ENCODE peak calls at places on chromosomes 4 and X, in ten cellular contexts. One of them, this sample, is unnamed.

GRCh38 chr4:124409044-124409443 is 303.5 kb downstream of the ANKRD50 start:
- DNase-seq in AG08396: peak
- DNase-seq in activated B cell treated with CpG ODN at 0.5 μM for 24 hours: no peak
- DNase-seq in brain microvascular endothelial cell: peak
- DNase-seq in OCI-LY7: no peak
- DNase-seq in lung microvascular endothelial cell: no peak
- DNase-seq in nucleus accumbens: no peak
- DNase-seq in stimulated activated CD4-positive, alpha-beta T cell treated with anti-CD3 and anti-CD28 coated beads, Interleukin-12 subunit alpha, Interleukin-12 subunit beta, amount 100 ng/mL, for 4 hours: no peak
- DNase-seq in NCI-H1092: no peak
- DNase-seq in GM23248: peak
- DNase-seq in this sample: peak

GRCh38 chr4:82123934-82124333 is 249.9 kb downstream of the HNRNPD start:
- DNase-seq in AG08396: no peak
- DNase-seq in activated B cell treated with CpG ODN at 0.5 μM for 24 hours: no peak
- DNase-seq in brain microvascular endothelial cell: no peak
- DNase-seq in OCI-LY7: peak
- DNase-seq in lung microvascular endothelial cell: no peak
- DNase-seq in nucleus accumbens: no peak
- DNase-seq in stimulated activated CD4-positive, alpha-beta T cell treated with anti-CD3 and anti-CD28 coated beads, Interleukin-12 subunit alpha, Interleukin-12 subunit beta, amount 100 ng/mL, for 4 hours: no peak
- DNase-seq in NCI-H1092: no peak
- DNase-seq in GM23248: no peak
- DNase-seq in this sample: peak

GRCh38 chrX:120514236-120514635 is 45.1 kb upstream of the LAMP2 start:
- DNase-seq in AG08396: peak
- DNase-seq in activated B cell treated with CpG ODN at 0.5 μM for 24 hours: no peak
- DNase-seq in brain microvascular endothelial cell: no peak
- DNase-seq in OCI-LY7: peak
- DNase-seq in lung microvascular endothelial cell: peak
- DNase-seq in nucleus accumbens: no peak
- DNase-seq in stimulated activated CD4-positive, alpha-beta T cell treated with anti-CD3 and anti-CD28 coated beads, Interleukin-12 subunit alpha, Interleukin-12 subunit beta, amount 100 ng/mL, for 4 hours: no peak
- DNase-seq in NCI-H1092: peak
- DNase-seq in GM23248: peak
- DNase-seq in this sample: peak

GRCh38 chr4:140071806-140072205 is 82.2 kb downstream of the MAML3 start:
- DNase-seq in AG08396: peak
- DNase-seq in activated B cell treated with CpG ODN at 0.5 μM for 24 hours: no peak
- DNase-seq in brain microvascular endothelial cell: peak
- DNase-seq in OCI-LY7: no peak
- DNase-seq in lung microvascular endothelial cell: no peak
- DNase-seq in nucleus accumbens: no peak
- DNase-seq in stimulated activated CD4-positive, alpha-beta T cell treated with anti-CD3 and anti-CD28 coated beads, Interleukin-12 subunit alpha, Interleukin-12 subunit beta, amount 100 ng/mL, for 4 hours: peak
- DNase-seq in NCI-H1092: no peak
- DNase-seq in GM23248: peak
- DNase-seq in this sample: no peak

GRCh38 chr4:25723409-25723808 is 67.8 kb downstream of the SLC34A2 start:
- DNase-seq in AG08396: no peak
- DNase-seq in activated B cell treated with CpG ODN at 0.5 μM for 24 hours: no peak
- DNase-seq in brain microvascular endothelial cell: no peak
- DNase-seq in OCI-LY7: no peak
- DNase-seq in lung microvascular endothelial cell: no peak
- DNase-seq in nucleus accumbens: no peak
- DNase-seq in stimulated activated CD4-positive, alpha-beta T cell treated with anti-CD3 and anti-CD28 coated beads, Interleukin-12 subunit alpha, Interleukin-12 subunit beta, amount 100 ng/mL, for 4 hours: no peak
- DNase-seq in NCI-H1092: no peak
- DNase-seq in GM23248: no peak
- DNase-seq in this sample: no peak

GRCh38 chr4:115851918-115852766 is 738.7 kb upstream of the NDST4 start:
- DNase-seq in AG08396: peak
- DNase-seq in activated B cell treated with CpG ODN at 0.5 μM for 24 hours: no peak
- DNase-seq in brain microvascular endothelial cell: peak
- DNase-seq in OCI-LY7: peak
- DNase-seq in lung microvascular endothelial cell: no peak
- DNase-seq in nucleus accumbens: peak
- DNase-seq in stimulated activated CD4-positive, alpha-beta T cell treated with anti-CD3 and anti-CD28 coated beads, Interleukin-12 subunit alpha, Interleukin-12 subunit beta, amount 100 ng/mL, for 4 hours: no peak
- DNase-seq in NCI-H1092: peak
- DNase-seq in GM23248: peak
- DNase-seq in this sample: peak

GRCh38 chr4:119690871-119691270 is 62.3 kb upstream of the PDE5A start:
- DNase-seq in AG08396: no peak
- DNase-seq in activated B cell treated with CpG ODN at 0.5 μM for 24 hours: no peak
- DNase-seq in brain microvascular endothelial cell: no peak
- DNase-seq in OCI-LY7: peak
- DNase-seq in lung microvascular endothelial cell: peak
- DNase-seq in nucleus accumbens: no peak
- DNase-seq in stimulated activated CD4-positive, alpha-beta T cell treated with anti-CD3 and anti-CD28 coated beads, Interleukin-12 subunit alpha, Interleukin-12 subunit beta, amount 100 ng/mL, for 4 hours: no peak
- DNase-seq in NCI-H1092: no peak
- DNase-seq in GM23248: no peak
- DNase-seq in this sample: no peak

GRCh38 chrX:101337776-101338271 is 10.7 kb downstream of the TIMM8A start:
- DNase-seq in AG08396: no peak
- DNase-seq in activated B cell treated with CpG ODN at 0.5 μM for 24 hours: no peak
- DNase-seq in brain microvascular endothelial cell: no peak
- DNase-seq in OCI-LY7: no peak
- DNase-seq in lung microvascular endothelial cell: no peak
- DNase-seq in nucleus accumbens: no peak
- DNase-seq in stimulated activated CD4-positive, alpha-beta T cell treated with anti-CD3 and anti-CD28 coated beads, Interleukin-12 subunit alpha, Interleukin-12 subunit beta, amount 100 ng/mL, for 4 hours: no peak
- DNase-seq in NCI-H1092: no peak
- DNase-seq in GM23248: no peak
- DNase-seq in this sample: no peak

GRCh38 chr4:150911326-150911725 is 103.8 kb downstream of the LRBA start:
- DNase-seq in AG08396: no peak
- DNase-seq in activated B cell treated with CpG ODN at 0.5 μM for 24 hours: no peak
- DNase-seq in brain microvascular endothelial cell: no peak
- DNase-seq in OCI-LY7: no peak
- DNase-seq in lung microvascular endothelial cell: no peak
- DNase-seq in nucleus accumbens: no peak
- DNase-seq in stimulated activated CD4-positive, alpha-beta T cell treated with anti-CD3 and anti-CD28 coated beads, Interleukin-12 subunit alpha, Interleukin-12 subunit beta, amount 100 ng/mL, for 4 hours: no peak
- DNase-seq in NCI-H1092: no peak
- DNase-seq in GM23248: no peak
- DNase-seq in this sample: no peak

GRCh38 chr4:29970626-29971025 is 749.5 kb upstream of the PCDH7 start:
- DNase-seq in AG08396: no peak
- DNase-seq in activated B cell treated with CpG ODN at 0.5 μM for 24 hours: no peak
- DNase-seq in brain microvascular endothelial cell: no peak
- DNase-seq in OCI-LY7: no peak
- DNase-seq in lung microvascular endothelial cell: no peak
- DNase-seq in nucleus accumbens: no peak
- DNase-seq in stimulated activated CD4-positive, alpha-beta T cell treated with anti-CD3 and anti-CD28 coated beads, Interleukin-12 subunit alpha, Interleukin-12 subunit beta, amount 100 ng/mL, for 4 hours: no peak
- DNase-seq in NCI-H1092: no peak
- DNase-seq in GM23248: no peak
- DNase-seq in this sample: peak

GRCh38 chrX:9315086-9315485 is 149.8 kb upstream of the TBL1X start:
- DNase-seq in AG08396: no peak
- DNase-seq in activated B cell treated with CpG ODN at 0.5 μM for 24 hours: no peak
- DNase-seq in brain microvascular endothelial cell: no peak
- DNase-seq in OCI-LY7: no peak
- DNase-seq in lung microvascular endothelial cell: no peak
- DNase-seq in nucleus accumbens: no peak
- DNase-seq in stimulated activated CD4-positive, alpha-beta T cell treated with anti-CD3 and anti-CD28 coated beads, Interleukin-12 subunit alpha, Interleukin-12 subunit beta, amount 100 ng/mL, for 4 hours: no peak
- DNase-seq in NCI-H1092: no peak
- DNase-seq in GM23248: no peak
- DNase-seq in this sample: no peak

GRCh38 chrX:15866141-15866540 is 11.5 kb upstream of the AP1S2 start:
- DNase-seq in AG08396: no peak
- DNase-seq in activated B cell treated with CpG ODN at 0.5 μM for 24 hours: no peak
- DNase-seq in brain microvascular endothelial cell: no peak
- DNase-seq in OCI-LY7: no peak
- DNase-seq in lung microvascular endothelial cell: no peak
- DNase-seq in nucleus accumbens: no peak
- DNase-seq in stimulated activated CD4-positive, alpha-beta T cell treated with anti-CD3 and anti-CD28 coated beads, Interleukin-12 subunit alpha, Interleukin-12 subunit beta, amount 100 ng/mL, for 4 hours: no peak
- DNase-seq in NCI-H1092: no peak
- DNase-seq in GM23248: no peak
- DNase-seq in this sample: no peak

GRCh38 chrX:22126311-22126710 is 94.2 kb downstream of the PHEX start:
- DNase-seq in AG08396: no peak
- DNase-seq in activated B cell treated with CpG ODN at 0.5 μM for 24 hours: no peak
- DNase-seq in brain microvascular endothelial cell: no peak
- DNase-seq in OCI-LY7: no peak
- DNase-seq in lung microvascular endothelial cell: no peak
- DNase-seq in nucleus accumbens: no peak
- DNase-seq in stimulated activated CD4-positive, alpha-beta T cell treated with anti-CD3 and anti-CD28 coated beads, Interleukin-12 subunit alpha, Interleukin-12 subunit beta, amount 100 ng/mL, for 4 hours: no peak
- DNase-seq in NCI-H1092: no peak
- DNase-seq in GM23248: peak
- DNase-seq in this sample: peak

GRCh38 chrX:111460612-111461011 is 48.6 kb upstream of the DCX start:
- DNase-seq in AG08396: no peak
- DNase-seq in activated B cell treated with CpG ODN at 0.5 μM for 24 hours: no peak
- DNase-seq in brain microvascular endothelial cell: no peak
- DNase-seq in OCI-LY7: no peak
- DNase-seq in lung microvascular endothelial cell: no peak
- DNase-seq in nucleus accumbens: no peak
- DNase-seq in stimulated activated CD4-positive, alpha-beta T cell treated with anti-CD3 and anti-CD28 coated beads, Interleukin-12 subunit alpha, Interleukin-12 subunit beta, amount 100 ng/mL, for 4 hours: no peak
- DNase-seq in NCI-H1092: no peak
- DNase-seq in GM23248: peak
- DNase-seq in this sample: no peak

GRCh38 chr4:5995901-5996623 is 22.2 kb downstream of the C4orf50 start:
- DNase-seq in AG08396: no peak
- DNase-seq in activated B cell treated with CpG ODN at 0.5 μM for 24 hours: no peak
- DNase-seq in brain microvascular endothelial cell: no peak
- DNase-seq in OCI-LY7: no peak
- DNase-seq in lung microvascular endothelial cell: no peak
- DNase-seq in nucleus accumbens: no peak
- DNase-seq in stimulated activated CD4-positive, alpha-beta T cell treated with anti-CD3 and anti-CD28 coated beads, Interleukin-12 subunit alpha, Interleukin-12 subunit beta, amount 100 ng/mL, for 4 hours: no peak
- DNase-seq in NCI-H1092: no peak
- DNase-seq in GM23248: no peak
- DNase-seq in this sample: no peak

GRCh38 chr4:124631760-124632159 is 80.8 kb downstream of the ANKRD50 start:
- DNase-seq in AG08396: peak
- DNase-seq in activated B cell treated with CpG ODN at 0.5 μM for 24 hours: no peak
- DNase-seq in brain microvascular endothelial cell: peak
- DNase-seq in OCI-LY7: no peak
- DNase-seq in lung microvascular endothelial cell: peak
- DNase-seq in nucleus accumbens: no peak
- DNase-seq in stimulated activated CD4-positive, alpha-beta T cell treated with anti-CD3 and anti-CD28 coated beads, Interleukin-12 subunit alpha, Interleukin-12 subunit beta, amount 100 ng/mL, for 4 hours: no peak
- DNase-seq in NCI-H1092: no peak
- DNase-seq in GM23248: peak
- DNase-seq in this sample: peak

GRCh38 chrX:110755061-110755460 is 40.6 kb downstream of the CHRDL1 start:
- DNase-seq in AG08396: no peak
- DNase-seq in activated B cell treated with CpG ODN at 0.5 μM for 24 hours: no peak
- DNase-seq in brain microvascular endothelial cell: no peak
- DNase-seq in OCI-LY7: no peak
- DNase-seq in lung microvascular endothelial cell: no peak
- DNase-seq in nucleus accumbens: no peak
- DNase-seq in stimulated activated CD4-positive, alpha-beta T cell treated with anti-CD3 and anti-CD28 coated beads, Interleukin-12 subunit alpha, Interleukin-12 subunit beta, amount 100 ng/mL, for 4 hours: no peak
- DNase-seq in NCI-H1092: no peak
- DNase-seq in GM23248: peak
- DNase-seq in this sample: no peak

GRCh38 chr4:176376032-176376614 is 56.4 kb downstream of the SPCS3 start:
- DNase-seq in AG08396: peak
- DNase-seq in activated B cell treated with CpG ODN at 0.5 μM for 24 hours: no peak
- DNase-seq in brain microvascular endothelial cell: no peak
- DNase-seq in OCI-LY7: peak
- DNase-seq in lung microvascular endothelial cell: peak
- DNase-seq in nucleus accumbens: no peak
- DNase-seq in stimulated activated CD4-positive, alpha-beta T cell treated with anti-CD3 and anti-CD28 coated beads, Interleukin-12 subunit alpha, Interleukin-12 subunit beta, amount 100 ng/mL, for 4 hours: no peak
- DNase-seq in NCI-H1092: no peak
- DNase-seq in GM23248: peak
- DNase-seq in this sample: peak

GRCh38 chr4:93779228-93779627 is 49.3 kb upstream of the ATOH1 start:
- DNase-seq in AG08396: no peak
- DNase-seq in activated B cell treated with CpG ODN at 0.5 μM for 24 hours: no peak
- DNase-seq in brain microvascular endothelial cell: no peak
- DNase-seq in OCI-LY7: no peak
- DNase-seq in lung microvascular endothelial cell: no peak
- DNase-seq in nucleus accumbens: no peak
- DNase-seq in stimulated activated CD4-positive, alpha-beta T cell treated with anti-CD3 and anti-CD28 coated beads, Interleukin-12 subunit alpha, Interleukin-12 subunit beta, amount 100 ng/mL, for 4 hours: no peak
- DNase-seq in NCI-H1092: no peak
- DNase-seq in GM23248: no peak
- DNase-seq in this sample: no peak

GRCh38 chr4:64776820-64777219 is 367.6 kb upstream of the TECRL start:
- DNase-seq in AG08396: no peak
- DNase-seq in activated B cell treated with CpG ODN at 0.5 μM for 24 hours: no peak
- DNase-seq in brain microvascular endothelial cell: no peak
- DNase-seq in OCI-LY7: no peak
- DNase-seq in lung microvascular endothelial cell: no peak
- DNase-seq in nucleus accumbens: no peak
- DNase-seq in stimulated activated CD4-positive, alpha-beta T cell treated with anti-CD3 and anti-CD28 coated beads, Interleukin-12 subunit alpha, Interleukin-12 subunit beta, amount 100 ng/mL, for 4 hours: no peak
- DNase-seq in NCI-H1092: no peak
- DNase-seq in GM23248: no peak
- DNase-seq in this sample: no peak

GRCh38 chr4:34176609-34177008 is 2067.7 kb downstream of the ARAP2 start:
- DNase-seq in AG08396: no peak
- DNase-seq in activated B cell treated with CpG ODN at 0.5 μM for 24 hours: no peak
- DNase-seq in brain microvascular endothelial cell: no peak
- DNase-seq in OCI-LY7: no peak
- DNase-seq in lung microvascular endothelial cell: no peak
- DNase-seq in nucleus accumbens: no peak
- DNase-seq in stimulated activated CD4-positive, alpha-beta T cell treated with anti-CD3 and anti-CD28 coated beads, Interleukin-12 subunit alpha, Interleukin-12 subunit beta, amount 100 ng/mL, for 4 hours: no peak
- DNase-seq in NCI-H1092: no peak
- DNase-seq in GM23248: no peak
- DNase-seq in this sample: no peak

GRCh38 chrX:24838624-24839023 is 144.9 kb downstream of the POLA1 start:
- DNase-seq in AG08396: no peak
- DNase-seq in activated B cell treated with CpG ODN at 0.5 μM for 24 hours: no peak
- DNase-seq in brain microvascular endothelial cell: peak
- DNase-seq in OCI-LY7: peak
- DNase-seq in lung microvascular endothelial cell: peak
- DNase-seq in nucleus accumbens: no peak
- DNase-seq in stimulated activated CD4-positive, alpha-beta T cell treated with anti-CD3 and anti-CD28 coated beads, Interleukin-12 subunit alpha, Interleukin-12 subunit beta, amount 100 ng/mL, for 4 hours: no peak
- DNase-seq in NCI-H1092: no peak
- DNase-seq in GM23248: peak
- DNase-seq in this sample: peak

GRCh38 chr4:99815597-99816011 is 1.0 kb upstream of the DAPP1 start:
- DNase-seq in AG08396: no peak
- DNase-seq in activated B cell treated with CpG ODN at 0.5 μM for 24 hours: no peak
- DNase-seq in brain microvascular endothelial cell: peak
- DNase-seq in OCI-LY7: peak
- DNase-seq in lung microvascular endothelial cell: no peak
- DNase-seq in nucleus accumbens: no peak
- DNase-seq in stimulated activated CD4-positive, alpha-beta T cell treated with anti-CD3 and anti-CD28 coated beads, Interleukin-12 subunit alpha, Interleukin-12 subunit beta, amount 100 ng/mL, for 4 hours: no peak
- DNase-seq in NCI-H1092: peak
- DNase-seq in GM23248: peak
- DNase-seq in this sample: no peak